ENCODE peak calls at places on chromosomes 7 and 10, in seven cellular contexts. O is hepatic stellate cell; E is GM10248; U is fibroblast of lung; K is H9; S is activated CD4-positive, alpha-beta T cell treated with anti-CD3 and anti-CD28 coated beads, Interleukin-2, amount 50 U/mL, for 48 hours; T is nephron progenitor cell. V is an unnamed sample.

GRCh38 chr10:95536017-95536416 is 25.2 kb downstream of the SORBS1 start:
- DNase-seq in T (no peak), O (no peak), E (no peak), K (no peak), S (no peak), U (peak), V (no peak)

GRCh38 chr10:60134548-60134947 is 228.2 kb upstream of the CCDC6 start:
- DNase-seq in K (no peak), E (no peak), O (no peak), S (no peak), U (no peak), T (no peak), V (no peak)

GRCh38 chr7:126119981-126120380 is 1132.8 kb downstream of the GRM8 start:
- DNase-seq in O (no peak), S (no peak), E (no peak), K (no peak), T (no peak), U (no peak), V (no peak)

GRCh38 chr10:20582041-20582440 is 315.1 kb downstream of the NEBL start:
- DNase-seq in K (no peak), T (no peak), U (no peak), S (no peak), O (no peak), E (no peak), V (no peak)

GRCh38 chr7:139016931-139017511 is 18.8 kb downstream of the ZC3HAV1L start:
- DNase-seq in S (peak), K (peak), U (peak), E (peak), O (peak), T (peak), V (no peak)

GRCh38 chr7:153422291-153423189 is 629.7 kb upstream of the DPP6 start:
- DNase-seq in U (no peak), T (no peak), O (no peak), K (no peak), E (no peak), S (no peak), V (no peak)

GRCh38 chr10:53090725-53091124 is 318.1 kb upstream of the MBL2 start:
- DNase-seq in U (no peak), K (no peak), T (no peak), E (no peak), S (no peak), O (no peak), V (no peak)

GRCh38 chr7:144834516-144835165 is 1.2 kb downstream of the TPK1 start:
- DNase-seq in T (no peak), S (peak), U (no peak), E (peak), K (no peak), O (peak), V (no peak)

GRCh38 chr10:119466655-119467054 is 75.9 kb downstream of the RGS10 start:
- DNase-seq in O (no peak), E (peak), U (no peak), S (peak), T (no peak), K (no peak), V (no peak)

GRCh38 chr7:128110641-128111365 is 79.6 kb upstream of the LRRC4 start:
- DNase-seq in K (no peak), O (no peak), E (no peak), U (no peak), T (no peak), S (no peak), V (no peak)

GRCh38 chr7:99258501-99258900 is 14.1 kb upstream of the MYH16 start:
- DNase-seq in K (no peak), S (no peak), E (no peak), T (no peak), O (no peak), U (no peak), V (no peak)

GRCh38 chr7:1271656-1272055 is 39.0 kb downstream of the UNCX start:
- DNase-seq in S (no peak), U (no peak), T (no peak), K (no peak), E (no peak), O (no peak), V (no peak)

GRCh38 chr7:15399446-15399845 is 162.4 kb downstream of the AGMO start:
- DNase-seq in S (no peak), U (peak), E (no peak), T (no peak), O (peak), K (no peak), V (no peak)

GRCh38 chr7:123916240-123916724 is 8.8 kb upstream of the SPAM1 start:
- DNase-seq in O (peak), E (peak), K (peak), S (no peak), T (no peak), U (peak), V (no peak)

GRCh38 chr10:14982744-14983143 is 23.6 kb downstream of the MEIG1 start:
- DNase-seq in S (no peak), T (no peak), K (no peak), E (no peak), U (no peak), O (no peak), V (no peak)

GRCh38 chr10:47230957-47231356 is 69.0 kb upstream of the GDF10 start:
- DNase-seq in O (no peak), S (no peak), T (no peak), E (no peak), U (no peak), K (no peak), V (no peak)

GRCh38 chr10:89853796-89854195 is 152.4 kb downstream of the KIF20B start:
- DNase-seq in S (no peak), T (peak), K (peak), O (no peak), U (no peak), E (no peak), V (no peak)

GRCh38 chr7:26993816-26994810 is 101.7 kb downstream of the HOXA1 start:
- DNase-seq in T (no peak), S (no peak), K (no peak), O (no peak), E (no peak), U (peak), V (no peak)

GRCh38 chr7:49670991-49671390 is 102.4 kb upstream of the VWC2 start:
- DNase-seq in O (no peak), S (no peak), K (no peak), E (no peak), T (no peak), U (no peak), V (no peak)

GRCh38 chr10:105063796-105064195 is 422.7 kb downstream of the SORCS3 start:
- DNase-seq in U (peak), S (peak), E (peak), T (peak), K (peak), O (no peak), V (no peak)

GRCh38 chr7:108824840-108825540 is 255.3 kb downstream of the DNAJB9 start:
- DNase-seq in E (no peak), K (peak), T (peak), S (no peak), O (no peak), U (peak), V (no peak)

GRCh38 chr10:105950410-105950809 is 1214.1 kb downstream of the SORCS1 start:
- DNase-seq in O (peak), T (peak), E (peak), K (peak), U (peak), S (peak), V (no peak)

V was measured in keratinocyte.